ENCODE peak calls at places on chromosome 15, in six cellular contexts. One of them, this sample, is unnamed.
A peak's percentile ranks its signal among the peaks of the same experiment; 100 is the strongest.

GRCh38 chr15:62469874-62470688 is 305.0 kb upstream of the C2CD4B start:
- DNase-seq in HepG2: peak; percentile 12
- DNase-seq in K562: no peak
- DNase-seq in A549: no peak
- DNase-seq in GM12878: no peak
- DNase-seq in endothelial cell of umbilical vein: no peak
- DNase-seq in this sample: no peak

GRCh38 chr15:42591238-42591936 is 16.0 kb downstream of the STARD9 start:
- DNase-seq in endothelial cell of umbilical vein: peak; percentile 47
- DNase-seq in K562: peak; percentile 47
- DNase-seq in A549: peak; percentile 28
- DNase-seq in HepG2: peak; percentile 84
- DNase-seq in GM12878: no peak
- DNase-seq in this sample: peak; percentile 32

GRCh38 chr15:68187559-68187958 is 17.6 kb downstream of the CALML4 start:
- DNase-seq in K562: no peak
- DNase-seq in A549: no peak
- DNase-seq in GM12878: no peak
- DNase-seq in HepG2: no peak
- DNase-seq in endothelial cell of umbilical vein: peak; percentile 67
- DNase-seq in this sample: no peak

GRCh38 chr15:69623521-69624513 is 171.2 kb downstream of the RPLP1 start:
- DNase-seq in A549: no peak
- DNase-seq in GM12878: no peak
- DNase-seq in HepG2: no peak
- DNase-seq in K562: no peak
- DNase-seq in endothelial cell of umbilical vein: no peak
- DNase-seq in this sample: no peak

GRCh38 chr15:31405200-31405929 is 78.7 kb downstream of the KLF13 start:
- DNase-seq in K562: no peak
- DNase-seq in GM12878: no peak
- DNase-seq in A549: peak; percentile 37
- DNase-seq in HepG2: peak; percentile 72
- DNase-seq in endothelial cell of umbilical vein: peak; percentile 52
- DNase-seq in this sample: peak; percentile 94

GRCh38 chr15:25469377-25469776 is 30.6 kb upstream of the UBE3A start:
- DNase-seq in A549: no peak
- DNase-seq in endothelial cell of umbilical vein: no peak
- DNase-seq in GM12878: no peak
- DNase-seq in K562: no peak
- DNase-seq in HepG2: no peak
- DNase-seq in this sample: no peak

GRCh38 chr15:71151061-71151460 is 35.8 kb downstream of the THSD4 start:
- DNase-seq in HepG2: no peak
- DNase-seq in GM12878: no peak
- DNase-seq in A549: no peak
- DNase-seq in K562: no peak
- DNase-seq in endothelial cell of umbilical vein: no peak
- DNase-seq in this sample: no peak

GRCh38 chr15:36748743-36749142 is 169.3 kb downstream of the CDIN1 start:
- DNase-seq in HepG2: no peak
- DNase-seq in endothelial cell of umbilical vein: peak; percentile 60
- DNase-seq in GM12878: no peak
- DNase-seq in A549: no peak
- DNase-seq in K562: no peak
- DNase-seq in this sample: no peak

GRCh38 chr15:38563723-38564519 is 693 bp downstream of the RASGRP1 start:
- DNase-seq in HepG2: no peak
- DNase-seq in A549: peak; percentile 50
- DNase-seq in K562: peak; percentile 76
- DNase-seq in endothelial cell of umbilical vein: peak; percentile 48
- DNase-seq in GM12878: no peak
- DNase-seq in this sample: peak; percentile 47

GRCh38 chr15:25242166-25242879 is 196.5 kb downstream of the UBE3A start:
- DNase-seq in GM12878: no peak
- DNase-seq in endothelial cell of umbilical vein: no peak
- DNase-seq in K562: no peak
- DNase-seq in HepG2: no peak
- DNase-seq in A549: no peak
- DNase-seq in this sample: no peak

GRCh38 chr15:72222433-72222832 is 8.6 kb downstream of the PKM start:
- DNase-seq in K562: no peak
- DNase-seq in GM12878: no peak
- DNase-seq in A549: peak; percentile 71
- DNase-seq in endothelial cell of umbilical vein: peak; percentile 26
- DNase-seq in HepG2: no peak
- DNase-seq in this sample: no peak

GRCh38 chr15:101204744-101205535 is 46.9 kb downstream of the CHSY1 start:
- DNase-seq in K562: no peak
- DNase-seq in HepG2: no peak
- DNase-seq in GM12878: no peak
- DNase-seq in A549: no peak
- DNase-seq in endothelial cell of umbilical vein: no peak
- DNase-seq in this sample: no peak

GRCh38 chr15:32994810-32995424 is 199.6 kb downstream of the FMN1 start:
- DNase-seq in HepG2: peak; percentile 7
- DNase-seq in A549: peak; percentile 62
- DNase-seq in endothelial cell of umbilical vein: peak; percentile 63
- DNase-seq in GM12878: no peak
- DNase-seq in K562: peak; percentile 24
- DNase-seq in this sample: peak; percentile 28

GRCh38 chr15:68173119-68173518 is 32.0 kb downstream of the CALML4 start:
- DNase-seq in GM12878: no peak
- DNase-seq in K562: no peak
- DNase-seq in HepG2: no peak
- DNase-seq in endothelial cell of umbilical vein: no peak
- DNase-seq in A549: no peak
- DNase-seq in this sample: no peak

GRCh38 chr15:57444877-57445513 is 68.7 kb downstream of the CGNL1 start:
- DNase-seq in HepG2: no peak
- DNase-seq in endothelial cell of umbilical vein: peak; percentile 53
- DNase-seq in GM12878: no peak
- DNase-seq in A549: no peak
- DNase-seq in K562: no peak
- DNase-seq in this sample: peak; percentile 29

GRCh38 chr15:28955686-28956421 is 70.1 kb downstream of the APBA2 start:
- DNase-seq in HepG2: no peak
- DNase-seq in A549: no peak
- DNase-seq in K562: peak; percentile 75
- DNase-seq in GM12878: no peak
- DNase-seq in endothelial cell of umbilical vein: no peak
- DNase-seq in this sample: peak; percentile 92

GRCh38 chr15:69307939-69308338 is 9.2 kb downstream of the PAQR5 start:
- DNase-seq in K562: no peak
- DNase-seq in A549: no peak
- DNase-seq in GM12878: no peak
- DNase-seq in HepG2: no peak
- DNase-seq in endothelial cell of umbilical vein: no peak
- DNase-seq in this sample: no peak

GRCh38 chr15:39918688-39919385 is 1.2 kb downstream of the GPR176 start:
- DNase-seq in endothelial cell of umbilical vein: peak; percentile 79
- DNase-seq in GM12878: no peak
- DNase-seq in HepG2: no peak
- DNase-seq in K562: no peak
- DNase-seq in A549: no peak
- DNase-seq in this sample: no peak

GRCh38 chr15:39921274-39921638 is 1.2 kb upstream of the GPR176 start:
- DNase-seq in A549: no peak
- DNase-seq in endothelial cell of umbilical vein: no peak
- DNase-seq in GM12878: no peak
- DNase-seq in K562: no peak
- DNase-seq in HepG2: no peak
- DNase-seq in this sample: no peak

GRCh38 chr15:39919396-39919739 is 698 bp downstream of the GPR176 start:
- DNase-seq in GM12878: no peak
- DNase-seq in HepG2: no peak
- DNase-seq in K562: no peak
- DNase-seq in endothelial cell of umbilical vein: no peak
- DNase-seq in A549: no peak
- DNase-seq in this sample: no peak

GRCh38 chr15:39919740-39920509 is at the start of gene GPR176:
- DNase-seq in GM12878: no peak
- DNase-seq in K562: no peak
- DNase-seq in endothelial cell of umbilical vein: peak; percentile 89
- DNase-seq in HepG2: no peak
- DNase-seq in A549: peak; percentile 64
- DNase-seq in this sample: no peak

GRCh38 chr15:39920510-39921273 is 626 bp upstream of the GPR176 start:
- DNase-seq in GM12878: peak; percentile 38
- DNase-seq in HepG2: peak; percentile 11
- DNase-seq in endothelial cell of umbilical vein: peak; percentile 83
- DNase-seq in K562: peak; percentile 82
- DNase-seq in A549: peak; percentile 66
- DNase-seq in this sample: no peak
- TF ChIP-seq POLR2A in GM12878: peak; percentile 91
- TF ChIP-seq POLR2A in HepG2: no peak
- TF ChIP-seq POLR2A in endothelial cell of umbilical vein: peak; percentile 73
- TF ChIP-seq POLR2A in K562: peak; percentile 78
- TF ChIP-seq POLR2A in A549: peak; percentile 85
- TF ChIP-seq POLR2A in this sample: no peak

GRCh38 chr15:60384052-60384451 is 13.7 kb downstream of the ANXA2 start:
- DNase-seq in GM12878: no peak
- DNase-seq in HepG2: no peak
- DNase-seq in K562: no peak
- DNase-seq in endothelial cell of umbilical vein: peak; percentile 80
- DNase-seq in A549: no peak
- DNase-seq in this sample: no peak

GRCh38 chr15:60383008-60383694 is 14.6 kb downstream of the ANXA2 start:
- DNase-seq in HepG2: no peak
- DNase-seq in endothelial cell of umbilical vein: no peak
- DNase-seq in K562: no peak
- DNase-seq in GM12878: no peak
- DNase-seq in A549: no peak
- DNase-seq in this sample: no peak

GRCh38 chr15:60384526-60385127 is 13.2 kb downstream of the ANXA2 start:
- DNase-seq in K562: no peak
- DNase-seq in endothelial cell of umbilical vein: no peak
- DNase-seq in GM12878: no peak
- DNase-seq in HepG2: no peak
- DNase-seq in A549: no peak
- DNase-seq in this sample: no peak

GRCh38 chr15:60379466-60380274 is 18.1 kb downstream of the ANXA2 start:
- DNase-seq in HepG2: peak; percentile 99
- DNase-seq in endothelial cell of umbilical vein: no peak
- DNase-seq in K562: no peak
- DNase-seq in A549: peak; percentile 95
- DNase-seq in GM12878: no peak
- DNase-seq in this sample: peak; percentile 27

GRCh38 chr15:60381148-60381788 is 16.5 kb downstream of the ANXA2 start:
- DNase-seq in endothelial cell of umbilical vein: no peak
- DNase-seq in HepG2: no peak
- DNase-seq in K562: no peak
- DNase-seq in A549: peak; percentile 46
- DNase-seq in GM12878: no peak
- DNase-seq in this sample: no peak
- TF ChIP-seq MYC in endothelial cell of umbilical vein: no peak
- TF ChIP-seq MYC in HepG2: no peak
- TF ChIP-seq MYC in K562: no peak
- TF ChIP-seq MYC in A549: no peak
- TF ChIP-seq MYC in GM12878: no peak
- TF ChIP-seq MYC in this sample: no peak

GRCh38 chr15:39582977-39583585 is 2.2 kb downstream of the THBS1 start:
- DNase-seq in A549: no peak
- DNase-seq in HepG2: no peak
- DNase-seq in K562: no peak
- DNase-seq in GM12878: no peak
- DNase-seq in endothelial cell of umbilical vein: peak; percentile 22
- DNase-seq in this sample: no peak

GRCh38 chr15:39582286-39582976 is 1.6 kb downstream of the THBS1 start:
- DNase-seq in GM12878: no peak
- DNase-seq in A549: no peak
- DNase-seq in K562: no peak
- DNase-seq in endothelial cell of umbilical vein: peak; percentile 32
- DNase-seq in HepG2: no peak
- DNase-seq in this sample: no peak

GRCh38 chr15:39580117-39580629 is 706 bp upstream of the THBS1 start:
- DNase-seq in endothelial cell of umbilical vein: peak; percentile 93
- DNase-seq in HepG2: peak; percentile 81
- DNase-seq in K562: peak; percentile 77
- DNase-seq in A549: peak; percentile 86
- DNase-seq in GM12878: no peak
- DNase-seq in this sample: peak; percentile 86

GRCh38 chr15:39580630-39581500 is at the start of gene THBS1:
- DNase-seq in A549: peak; percentile 84
- DNase-seq in HepG2: peak; percentile 81
- DNase-seq in endothelial cell of umbilical vein: peak; percentile 98
- DNase-seq in GM12878: no peak
- DNase-seq in K562: no peak
- DNase-seq in this sample: peak; percentile 49

DNA sequence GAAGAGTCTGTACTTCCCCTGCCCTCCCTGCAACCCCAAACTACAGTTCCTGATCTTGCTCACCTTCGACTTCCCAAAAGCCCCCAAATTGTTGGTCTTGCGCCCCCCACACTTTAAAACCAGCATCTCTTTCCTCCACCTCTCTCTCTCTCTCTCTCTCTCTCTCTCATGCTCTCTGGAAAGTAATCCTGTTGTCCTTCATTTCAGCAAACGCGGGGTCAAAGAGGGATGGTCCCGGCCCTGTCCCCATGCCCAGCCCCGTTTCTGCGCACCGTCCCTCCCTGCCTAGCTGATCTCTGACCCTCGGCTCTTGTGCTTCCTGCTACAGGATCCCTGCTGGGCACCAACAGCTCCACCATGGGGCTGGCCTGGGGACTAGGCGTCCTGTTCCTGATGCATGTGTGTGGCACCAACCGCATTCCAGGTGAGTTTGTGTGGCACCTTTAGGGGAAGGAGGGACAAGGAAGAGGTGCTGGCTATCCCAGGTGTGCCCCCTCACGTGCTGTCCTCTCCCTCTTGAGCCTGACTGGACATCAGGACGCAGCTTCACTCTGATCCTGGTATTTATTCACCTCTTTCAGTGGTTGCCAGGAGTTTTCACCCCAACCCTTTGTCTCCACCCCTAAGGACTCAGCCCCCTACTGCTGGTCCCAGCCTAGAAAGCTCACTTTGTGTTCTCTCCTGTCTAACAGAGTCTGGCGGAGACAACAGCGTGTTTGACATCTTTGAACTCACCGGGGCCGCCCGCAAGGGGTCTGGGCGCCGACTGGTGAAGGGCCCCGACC is 814 bp downstream of the THBS1 start:
- DNase-seq in endothelial cell of umbilical vein: peak; percentile 46
- DNase-seq in GM12878: no peak
- DNase-seq in A549: peak; percentile 69
- DNase-seq in K562: peak; percentile 9
- DNase-seq in HepG2: peak; percentile 78
- DNase-seq in this sample: peak; percentile 31
- TF ChIP-seq POLR2A in endothelial cell of umbilical vein: no peak
- TF ChIP-seq POLR2A in GM12878: no peak
- TF ChIP-seq POLR2A in A549: no peak
- TF ChIP-seq POLR2A in K562: no peak
- TF ChIP-seq POLR2A in HepG2: no peak
- TF ChIP-seq POLR2A in this sample: no peak

DNA sequence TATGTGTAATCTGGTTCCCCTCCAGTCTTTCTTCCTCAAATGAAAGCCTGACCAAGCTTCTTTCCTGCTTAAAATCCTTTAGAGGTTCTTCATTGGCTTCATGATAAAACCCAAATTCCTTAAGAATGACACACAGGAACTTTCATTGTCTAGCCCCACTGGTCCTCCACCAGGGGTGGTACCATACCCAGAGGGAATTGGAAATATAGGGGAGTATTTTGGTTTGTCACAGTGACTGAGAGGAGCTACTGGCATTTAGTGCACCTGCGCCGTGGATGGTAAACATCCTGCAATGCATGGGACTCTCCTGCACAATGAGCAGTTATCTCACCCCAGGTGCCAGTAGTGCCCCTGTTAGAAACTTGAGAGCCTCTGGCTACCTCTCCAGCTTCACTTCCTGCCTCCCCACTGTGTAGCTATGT is 10.8 kb downstream of the ZWILCH start:
- DNase-seq in GM12878: no peak
- DNase-seq in K562: no peak
- DNase-seq in A549: no peak
- DNase-seq in endothelial cell of umbilical vein: peak; percentile 35
- DNase-seq in HepG2: no peak
- DNase-seq in this sample: no peak
- TF ChIP-seq MYC in GM12878: no peak
- TF ChIP-seq MYC in K562: no peak
- TF ChIP-seq MYC in A549: no peak
- TF ChIP-seq MYC in endothelial cell of umbilical vein: no peak
- TF ChIP-seq MYC in HepG2: no peak
- TF ChIP-seq MYC in this sample: no peak